ENCODE peak calls at places on chromosomes 11 and 22, in nine cellular contexts. O is GM13977; G is sciatic nerve; H is iris pigment epithelial cell; M is EH; I is ACHN; W is activated CD4-positive, alpha-beta memory T cell treated with anti-CD3 and anti-CD28 coated beads, Interleukin-2, amount 10 ng/mL, durations not matched to agents 7 days and 5 days; D is HL-60; R is NCI-H1436. V is an unnamed sample.

GRCh38 chr11:12973529-12974181 is 35.5 kb upstream of the RASSF10 start:
- DNase-seq in G (no peak), O (no peak), M (no peak), I (no peak), R (no peak), H (peak), D (no peak), W (no peak), V (no peak)

GRCh38 chr11:70496591-70497535 is 98.5 kb downstream of the CTTN start:
- DNase-seq in G (no peak), D (no peak), M (no peak), I (no peak), W (no peak), H (no peak), R (no peak), O (no peak), V (no peak)

GRCh38 chr11:76803023-76803422 is 19.9 kb downstream of the TSKU start:
- DNase-seq in G (no peak), W (no peak), M (peak), I (no peak), O (no peak), D (no peak), H (peak), R (no peak), V (no peak)

GRCh38 chr11:71948314-71949027 is 19.6 kb downstream of the RNF121 start:
- DNase-seq in I (no peak), M (no peak), R (no peak), O (no peak), H (peak), W (no peak), G (no peak), D (no peak), V (no peak)

GRCh38 chr11:3047637-3048036 is 9.6 kb downstream of the CARS1 start:
- DNase-seq in R (no peak), H (no peak), I (no peak), G (no peak), W (no peak), O (no peak), M (no peak), D (no peak), V (no peak)

GRCh38 chr11:11215058-11215815 is 137.8 kb downstream of the CSNK2A3 start:
- DNase-seq in I (no peak), O (no peak), G (no peak), R (no peak), W (no peak), H (no peak), M (no peak), D (no peak), V (no peak)

GRCh38 chr11:75403983-75404658 is 4.8 kb downstream of the RPS3 start:
- DNase-seq in D (peak), W (no peak), M (no peak), G (no peak), O (no peak), R (no peak), I (no peak), H (no peak), V (no peak)

GRCh38 chr22:25564320-25564978 is at the start of gene GRK3:
- DNase-seq in R (peak), O (peak), G (peak), M (peak), H (peak), W (peak), D (peak), I (peak), V (no peak)

GRCh38 chr22:40176921-40177737 is 596 bp upstream of the TNRC6B start:
- DNase-seq in H (peak), O (no peak), W (peak), I (peak), M (peak), D (peak), R (no peak), G (peak), V (peak)

GRCh38 chr22:38554281-38554680 is 15.7 kb downstream of the DMC1 start:
- DNase-seq in M (peak), D (no peak), R (no peak), H (peak), I (no peak), W (no peak), G (no peak), O (no peak), V (no peak)

GRCh38 chr11:126501641-126502040 is 146.2 kb downstream of the ST3GAL4 start:
- DNase-seq in M (no peak), I (no peak), O (no peak), R (no peak), D (no peak), G (peak), W (no peak), H (no peak), V (no peak)

GRCh38 chr11:82843057-82843795 is 57.0 kb downstream of the PRCP start:
- DNase-seq in O (no peak), R (no peak), G (no peak), D (no peak), I (no peak), H (no peak), M (no peak), W (no peak), V (no peak)

GRCh38 chr11:45158210-45158644 is 11.8 kb downstream of the PRDM11 start:
- DNase-seq in W (no peak), I (no peak), G (no peak), O (no peak), R (no peak), H (peak), M (no peak), D (no peak), V (no peak)

GRCh38 chr11:109422755-109423113 is 744 bp downstream of the C11orf87 start:
- DNase-seq in W (no peak), R (no peak), I (no peak), D (no peak), H (peak), M (peak), O (no peak), G (peak), V (no peak)

GRCh38 chr11:129803533-129803932 is 12.1 kb upstream of the TMEM45B start:
- DNase-seq in R (no peak), H (no peak), I (no peak), G (no peak), O (no peak), D (no peak), W (no peak), M (no peak), V (no peak)

GRCh38 chr11:120057595-120058581 is 80.0 kb downstream of the TRIM29 start:
- DNase-seq in H (peak), W (no peak), M (peak), I (no peak), O (peak), D (no peak), G (no peak), R (peak), V (no peak)

GRCh38 chr11:77115956-77116355 is 12.1 kb upstream of the MYO7A start:
- DNase-seq in D (no peak), H (no peak), M (no peak), R (no peak), G (no peak), I (no peak), O (no peak), W (no peak), V (no peak)

GRCh38 chr11:47378011-47378835 is at the start of gene SPI1:
- DNase-seq in D (no peak), M (no peak), I (no peak), O (peak), G (no peak), H (no peak), R (no peak), W (no peak), V (peak)

GRCh38 chr22:30268331-30268730 is 1.7 kb upstream of the OSM start:
- DNase-seq in I (no peak), R (no peak), M (no peak), H (no peak), D (no peak), G (no peak), W (no peak), O (no peak), V (no peak)

GRCh38 chr11:124297921-124298320 is 15.8 kb downstream of the OR8D1 start:
- DNase-seq in O (no peak), G (no peak), D (no peak), H (no peak), R (no peak), I (no peak), M (no peak), W (no peak), V (no peak)

GRCh38 chr22:39490135-39490798 is 11.8 kb upstream of the MIEF1 start:
- DNase-seq in G (peak), M (peak), H (peak), W (peak), R (peak), O (peak), D (peak), I (peak), V (peak)

GRCh38 chr11:10326080-10326964 is 21.4 kb downstream of the ADM start:
- DNase-seq in G (no peak), M (peak), D (no peak), I (no peak), R (no peak), H (peak), W (no peak), O (no peak), V (no peak)

GRCh38 chr22:49302530-49302929 is 525.1 kb downstream of the BRD1 start:
- DNase-seq in D (no peak), W (no peak), R (no peak), M (no peak), G (peak), I (no peak), H (no peak), O (no peak), V (no peak)

GRCh38 chr11:492416-493226 is 14.4 kb downstream of the RNH1 start:
- DNase-seq in R (no peak), D (no peak), W (no peak), O (no peak), G (no peak), H (no peak), M (no peak), I (no peak), V (no peak)

GRCh38 chr11:111185259-111185658 is 60.3 kb upstream of the POU2AF2 start:
- DNase-seq in G (no peak), O (peak), M (peak), W (no peak), R (no peak), H (peak), I (no peak), D (no peak), V (no peak)

GRCh38 chr22:42685941-42686666 is 34.6 kb downstream of the A4GALT start:
- DNase-seq in W (no peak), H (no peak), I (no peak), G (no peak), O (no peak), M (no peak), R (peak), D (no peak), V (no peak)

GRCh38 chr22:44386386-44387035 is 73.8 kb upstream of the SHISAL1 start:
- DNase-seq in D (no peak), R (no peak), G (no peak), M (no peak), H (no peak), I (no peak), O (no peak), W (no peak), V (no peak)

GRCh38 chr11:57205046-57205671 is 23.4 kb downstream of the LRRC55 start:
- DNase-seq in D (no peak), H (peak), G (no peak), W (no peak), O (no peak), M (peak), R (no peak), I (no peak), V (no peak)

GRCh38 chr22:28112548-28113043 is 193.5 kb upstream of the PITPNB start:
- DNase-seq in I (peak), M (peak), H (peak), O (peak), D (no peak), R (no peak), G (no peak), W (no peak), V (no peak)

GRCh38 chr11:1387961-1388762 is 1.6 kb upstream of the BRSK2 start:
- DNase-seq in D (no peak), O (no peak), H (no peak), I (no peak), G (no peak), M (no peak), R (no peak), W (no peak), V (no peak)

GRCh38 chr11:109241988-109242387 is 180.0 kb upstream of the C11orf87 start:
- DNase-seq in W (no peak), R (no peak), M (peak), I (no peak), G (no peak), O (no peak), D (no peak), H (no peak), V (no peak)

GRCh38 chr11:44861829-44862545 is 88.7 kb downstream of the TP53I11 start:
- DNase-seq in I (peak), R (no peak), G (peak), O (peak), H (peak), W (peak), M (peak), D (peak), V (peak)

GRCh38 chr11:62923634-62924411 is 2.7 kb upstream of the CHRM1 start:
- DNase-seq in H (no peak), R (no peak), O (peak), W (no peak), I (no peak), M (no peak), D (no peak), G (no peak), V (peak)

GRCh38 chr11:120303004-120303637 is 22.0 kb upstream of the TLCD5 start:
- DNase-seq in M (peak), G (peak), R (peak), D (peak), H (peak), O (peak), I (peak), W (peak), V (peak)

GRCh38 chr22:39290724-39291161 is 28.7 kb downstream of the RPL3 start:
- DNase-seq in D (no peak), R (no peak), M (no peak), W (no peak), I (peak), H (peak), O (peak), G (peak), V (no peak)

GRCh38 chr11:72604256-72604655 is 70.0 kb downstream of the PDE2A start:
- DNase-seq in O (no peak), R (no peak), D (no peak), G (no peak), W (no peak), M (no peak), I (no peak), H (no peak), V (no peak)

GRCh38 chr11:27427183-27427980 is 45.2 kb downstream of the LGR4 start:
- DNase-seq in W (no peak), O (no peak), H (peak), I (no peak), D (no peak), M (peak), R (no peak), G (no peak), V (no peak)

GRCh38 chr11:85626496-85626895 is 648 bp downstream of the DLG2 start:
- DNase-seq in G (no peak), O (no peak), W (no peak), H (peak), M (no peak), D (no peak), I (no peak), R (no peak), V (no peak)

GRCh38 chr11:26847459-26847858 is 125.6 kb upstream of the SLC5A12 start:
- DNase-seq in M (peak), G (no peak), D (no peak), I (no peak), W (no peak), O (no peak), R (no peak), H (peak), V (no peak)